ENCODE peak calls at places on chromosomes 4 and X, in ten cellular contexts. M is breast epithelium, L is heart left ventricle, F is omental fat pad, Q is stomach, K is SK-N-SH, G is cardiac muscle cell, B is A549, T is PC-3, V is cardiac fibroblast. Z is an unnamed sample.

GRCh38 chr4:118969359-118969758 is 80.7 kb downstream of the SYNPO2 start:
- DNase-seq in G (peak; percentile 67), V (peak; percentile 81), Q (peak; percentile 36), T (peak; percentile 71), K (peak; percentile 61), L (peak; percentile 64), M (peak; percentile 71), B (peak; percentile 8), F (no peak), Z (no peak)

GRCh38 chrX:130702867-130703707 is 199.9 kb downstream of the ENOX2 start:
- DNase-seq in Q (no peak), B (no peak), F (no peak), V (no peak), M (no peak), G (no peak), T (peak; percentile 32), K (no peak), L (no peak), Z (no peak)

GRCh38 chr4:102252171-102252570 is 93.1 kb downstream of the SLC39A8 start:
- DNase-seq in F (no peak), Q (no peak), K (no peak), B (no peak), M (no peak), T (no peak), G (no peak), V (no peak), L (no peak), Z (no peak)

GRCh38 chr4:150217192-150217591 is 138.9 kb downstream of the DCLK2 start:
- DNase-seq in Q (no peak), M (no peak), L (no peak), F (no peak), K (no peak), G (peak; percentile 28), V (peak; percentile 84), T (peak; percentile 61), B (no peak), Z (no peak)

GRCh38 chr4:52588771-52589591 is 70.1 kb downstream of the USP46 start:
- DNase-seq in M (peak; percentile 78), G (no peak), Q (no peak), K (no peak), L (no peak), T (no peak), B (no peak), F (no peak), V (peak; percentile 73), Z (no peak)

GRCh38 chr4:174702974-174703478 is 126.0 kb downstream of the GLRA3 start:
- DNase-seq in G (no peak), F (no peak), T (no peak), K (no peak), B (no peak), L (no peak), M (no peak), V (peak; percentile 32), Q (no peak), Z (no peak)

GRCh38 chr4:105943234-105943633 is 48.0 kb downstream of the NPNT start:
- DNase-seq in G (no peak), Q (no peak), L (no peak), F (no peak), K (no peak), B (no peak), M (no peak), T (no peak), V (no peak), Z (no peak)

GRCh38 chrX:153922932-153923857 is 2.9 kb downstream of the ARHGAP4 start:
- DNase-seq in T (peak; percentile 65), K (peak; percentile 90), F (no peak), M (peak; percentile 72), V (peak; percentile 77), B (peak; percentile 69), L (peak; percentile 81), G (no peak), Q (peak; percentile 88), Z (no peak)

GRCh38 chr4:87953776-87954175 is 21.7 kb upstream of the SPP1 start:
- DNase-seq in T (no peak), V (no peak), K (no peak), B (no peak), L (no peak), F (no peak), G (no peak), M (no peak), Q (no peak), Z (no peak)

GRCh38 chr4:121656269-121656641 is 40.5 kb downstream of the ANXA5 start:
- DNase-seq in K (peak; percentile 33), B (no peak), F (no peak), L (peak; percentile 33), V (peak; percentile 90), G (peak; percentile 70), M (peak; percentile 20), T (peak; percentile 62), Q (peak; percentile 26), Z (peak; percentile 13)

GRCh38 chr4:121653214-121653613 is 43.6 kb downstream of the ANXA5 start:
- DNase-seq in G (no peak), V (no peak), K (no peak), T (no peak), M (no peak), Q (no peak), B (no peak), L (no peak), F (no peak), Z (no peak)

GRCh38 chr4:121653986-121654385 is 42.8 kb downstream of the ANXA5 start:
- DNase-seq in V (no peak), B (no peak), F (no peak), K (no peak), T (no peak), L (no peak), Q (no peak), M (no peak), G (no peak), Z (no peak)

GRCh38 chr4:121654738-121655137 is 42.0 kb downstream of the ANXA5 start:
- DNase-seq in L (no peak), G (no peak), V (no peak), K (no peak), F (no peak), M (no peak), B (no peak), T (no peak), Q (no peak), Z (peak; percentile 25)

DNA sequence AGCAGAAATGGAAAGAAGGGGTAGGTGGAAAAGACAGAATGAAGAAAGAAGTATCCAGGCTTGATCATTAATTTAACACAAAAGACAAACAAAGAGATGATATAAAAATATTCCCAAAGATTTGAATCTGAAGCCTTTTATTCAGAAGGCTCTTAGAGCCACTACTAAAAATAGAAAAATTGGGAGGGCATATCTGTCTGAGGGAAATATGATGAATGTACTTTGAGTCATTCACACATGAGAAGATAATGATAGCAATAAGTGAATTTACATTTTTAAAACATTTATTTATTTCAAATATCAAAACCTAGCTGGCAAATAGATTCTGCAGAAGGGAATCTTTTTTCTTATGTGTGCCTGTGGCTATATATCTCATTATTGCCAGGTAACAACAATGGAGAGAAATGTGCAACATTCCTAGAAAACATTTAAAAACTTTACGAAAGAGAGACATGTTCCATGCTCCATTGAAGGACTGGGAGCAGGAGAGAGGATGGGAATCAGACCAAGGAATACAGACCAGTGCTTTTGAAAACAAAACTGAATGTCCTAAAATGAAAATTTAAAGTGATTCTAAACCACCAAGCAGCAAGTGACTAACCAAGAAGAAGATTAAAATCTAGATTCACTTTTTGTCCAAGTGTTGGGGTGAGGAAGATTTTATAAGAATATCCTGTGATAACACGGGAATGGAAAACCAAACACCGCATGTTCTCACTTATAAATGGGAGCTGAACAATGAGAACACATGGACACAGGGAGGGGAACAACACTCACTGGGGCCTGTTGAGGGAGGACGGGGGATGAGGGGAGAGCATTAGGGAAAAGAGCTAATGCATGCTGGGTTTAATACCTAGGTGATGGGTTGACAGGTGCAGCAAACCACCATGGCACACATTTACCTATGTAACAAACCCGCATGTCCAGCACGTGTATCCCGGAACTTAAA is 41.2 kb downstream of the ANXA5 start:
- DNase-seq in K (no peak), M (no peak), T (no peak), L (no peak), F (no peak), Q (no peak), V (no peak), B (no peak), G (no peak), Z (no peak)
- TF ChIP-seq CTCF in K (no peak), M (no peak), T (no peak), L (no peak), F (no peak), Q (no peak), V (no peak), B (no peak), G (no peak), Z (no peak)

GRCh38 chrX:17655232-17656034 is 81.9 kb upstream of the SCML1 start:
- DNase-seq in B (no peak), Q (no peak), F (no peak), M (no peak), L (peak; percentile 5), V (no peak), T (no peak), K (peak; percentile 53), G (peak; percentile 56), Z (no peak)
- TF ChIP-seq CTCF in B (no peak), Q (no peak), F (no peak), M (no peak), L (no peak), V (no peak), T (no peak), K (no peak), G (no peak), Z (no peak)

DNA sequence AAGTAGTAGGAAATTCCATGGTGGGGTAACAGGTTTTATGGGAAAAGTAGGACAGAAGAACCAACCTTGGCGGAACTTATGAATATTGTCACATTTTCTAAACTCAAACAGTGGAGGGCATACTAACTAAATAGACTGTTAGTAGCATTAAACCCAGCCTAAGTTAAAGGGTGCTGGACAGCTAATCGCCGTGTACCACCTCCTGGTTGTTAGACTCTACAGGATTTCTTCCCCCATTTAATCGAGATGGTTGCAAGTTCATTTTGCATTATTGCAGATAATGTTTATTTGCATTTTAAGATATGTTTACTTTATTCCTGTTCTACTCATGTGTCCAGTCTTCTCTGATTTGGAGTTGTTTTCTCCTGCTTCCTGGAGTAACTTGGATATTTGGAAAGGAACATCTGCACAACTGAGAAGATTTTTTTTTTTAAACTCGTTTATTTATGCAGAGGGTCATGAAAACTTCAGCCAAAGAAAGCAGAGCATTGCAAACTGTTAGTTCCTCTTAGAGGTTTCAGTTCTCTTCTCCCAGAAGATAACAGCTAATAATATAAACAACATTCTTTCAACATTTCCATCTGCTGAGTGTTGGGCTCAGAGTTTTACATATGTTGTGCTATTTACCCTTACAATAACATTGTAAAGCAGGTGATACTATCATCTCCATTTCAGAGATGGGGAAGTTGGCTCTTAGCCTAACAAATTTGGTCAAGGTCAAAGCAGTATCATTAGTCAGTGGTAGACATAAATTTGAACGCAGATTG is 51.5 kb upstream of the TBC1D9 start:
- DNase-seq in G (no peak), F (no peak), B (no peak), T (no peak), M (no peak), Q (no peak), L (no peak), V (no peak), K (no peak), Z (peak; percentile 60)
- TF ChIP-seq CTCF in G (no peak), F (no peak), B (no peak), T (no peak), M (no peak), Q (no peak), L (no peak), V (no peak), K (no peak), Z (no peak)

GRCh38 chrX:114344756-114345155 is 239.1 kb upstream of the HTR2C start:
- DNase-seq in Q (no peak), K (peak; percentile 31), G (peak; percentile 61), L (no peak), T (peak; percentile 49), V (peak; percentile 61), B (peak; percentile 1), F (no peak), M (no peak), Z (peak; percentile 4)
- TF ChIP-seq CTCF in Q (no peak), K (peak; percentile 82), G (peak; percentile 69), L (peak; percentile 56), T (peak; percentile 71), V (peak; percentile 55), B (peak; percentile 46), F (no peak), M (peak; percentile 29), Z (peak; percentile 42)